ENCODE peak calls at places on chromosomes 2 and 18, in four cellular contexts. C, B, E and U are unnamed samples.

GRCh38 chr2:48347712-48348111 is 182.2 kb upstream of the STON1 start:
- DNase-seq in C (peak), B (no peak), E (no peak), U (no peak)

GRCh38 chr2:46749042-46749461 is 166.6 kb downstream of the MCFD2 start:
- DNase-seq in C (peak), B (no peak), E (no peak), U (peak)

GRCh38 chr2:120934221-120934639 is 198.6 kb downstream of the GLI2 start:
- DNase-seq in C (peak), B (no peak), E (no peak), U (peak)

GRCh38 chr2:181474227-181474626 is 17.0 kb downstream of the ITGA4 start:
- DNase-seq in C (no peak), B (no peak), E (no peak), U (no peak)

GRCh38 chr2:217787160-217787877 is 215.5 kb downstream of the TNS1 start:
- DNase-seq in C (no peak), B (no peak), E (no peak), U (no peak)

GRCh38 chr18:75240433-75240832 is 29.8 kb downstream of the TSHZ1 start:
- DNase-seq in C (no peak), B (no peak), E (no peak), U (no peak)

GRCh38 chr2:96940026-96940601 is 46.3 kb downstream of the FAM178B start:
- DNase-seq in C (no peak), B (no peak), E (no peak), U (no peak)

GRCh38 chr18:79366177-79367094 is 29.3 kb upstream of the NFATC1 start:
- DNase-seq in C (no peak), B (no peak), E (no peak), U (no peak)

GRCh38 chr2:82275599-82275998 is 1971.0 kb upstream of the LRRTM1 start:
- DNase-seq in C (no peak), B (no peak), E (no peak), U (no peak)

GRCh38 chr2:30549096-30549495 is 102.0 kb downstream of the LCLAT1 start:
- DNase-seq in C (no peak), B (no peak), E (no peak), U (no peak)

GRCh38 chr2:201118121-201118956 is 2.4 kb downstream of the CFLAR start:
- DNase-seq in C (peak), B (peak), E (peak), U (peak)

GRCh38 chr18:27862056-27862682 is 314.8 kb downstream of the CDH2 start:
- DNase-seq in C (no peak), B (no peak), E (no peak), U (no peak)

GRCh38 chr2:220892018-220892634 is 680.0 kb downstream of the EPHA4 start:
- DNase-seq in C (no peak), B (no peak), E (no peak), U (no peak)

GRCh38 chr2:224922142-224922727 is 120.0 kb downstream of the DOCK10 start:
- DNase-seq in C (no peak), B (no peak), E (no peak), U (no peak)

GRCh38 chr2:230713331-230714121 is 884 bp downstream of the CAB39 start:
- DNase-seq in C (peak), B (peak), E (peak), U (peak)

GRCh38 chr2:241636182-241636982 is 576 bp downstream of the THAP4 start:
- DNase-seq in C (peak), B (peak), E (peak), U (peak)

GRCh38 chr2:47555368-47555767 is 152.4 kb downstream of the MSH2 start:
- DNase-seq in C (no peak), B (no peak), E (no peak), U (no peak)

GRCh38 chr2:233414273-233414654 is 60.0 kb downstream of the DGKD start:
- DNase-seq in C (no peak), B (no peak), E (no peak), U (no peak)

GRCh38 chr2:188600536-188601210 is 309.0 kb downstream of the GULP1 start:
- DNase-seq in C (no peak), B (no peak), E (no peak), U (peak)

GRCh38 chr2:10355471-10356458 is 53.1 kb downstream of the HPCAL1 start:
- DNase-seq in C (no peak), B (no peak), E (no peak), U (peak)

GRCh38 chr2:188114014-188114413 is 177.7 kb upstream of the GULP1 start:
- DNase-seq in C (no peak), B (no peak), E (no peak), U (no peak)

GRCh38 chr2:53600835-53601234 is 166.8 kb upstream of the CHAC2 start:
- DNase-seq in C (no peak), B (no peak), E (no peak), U (no peak)

GRCh38 chr2:134772493-134773169 is 53.8 kb upstream of the TMEM163 start:
- DNase-seq in C (no peak), B (peak), E (peak), U (no peak)

GRCh38 chr2:203341741-203342310 is 13.6 kb downstream of the ABI2 start:
- DNase-seq in C (no peak), B (no peak), E (no peak), U (no peak)

GRCh38 chr2:127721311-127721977 is 20.1 kb downstream of the SFT2D3 start:
- DNase-seq in C (no peak), B (no peak), E (no peak), U (no peak)

GRCh38 chr2:149733936-149734685 is 146.5 kb upstream of the MMADHC start:
- DNase-seq in C (no peak), B (no peak), E (peak), U (no peak)
- H3K27ac ChIP-seq in C (no peak), B (no peak), E (no peak), U (peak)

GRCh38 chr2:171600126-171600525 is 77.9 kb downstream of the CYBRD1 start:
- DNase-seq in C (no peak), B (no peak), E (no peak), U (no peak)

GRCh38 chr2:171602352-171602751 is 80.1 kb downstream of the CYBRD1 start:
- DNase-seq in C (no peak), B (peak), E (no peak), U (no peak)

GRCh38 chr2:171595896-171596295 is 73.6 kb downstream of the CYBRD1 start:
- DNase-seq in C (no peak), B (no peak), E (no peak), U (peak)

GRCh38 chr2:171595456-171595855 is 73.2 kb downstream of the CYBRD1 start:
- DNase-seq in C (no peak), B (no peak), E (no peak), U (peak)

DNA sequence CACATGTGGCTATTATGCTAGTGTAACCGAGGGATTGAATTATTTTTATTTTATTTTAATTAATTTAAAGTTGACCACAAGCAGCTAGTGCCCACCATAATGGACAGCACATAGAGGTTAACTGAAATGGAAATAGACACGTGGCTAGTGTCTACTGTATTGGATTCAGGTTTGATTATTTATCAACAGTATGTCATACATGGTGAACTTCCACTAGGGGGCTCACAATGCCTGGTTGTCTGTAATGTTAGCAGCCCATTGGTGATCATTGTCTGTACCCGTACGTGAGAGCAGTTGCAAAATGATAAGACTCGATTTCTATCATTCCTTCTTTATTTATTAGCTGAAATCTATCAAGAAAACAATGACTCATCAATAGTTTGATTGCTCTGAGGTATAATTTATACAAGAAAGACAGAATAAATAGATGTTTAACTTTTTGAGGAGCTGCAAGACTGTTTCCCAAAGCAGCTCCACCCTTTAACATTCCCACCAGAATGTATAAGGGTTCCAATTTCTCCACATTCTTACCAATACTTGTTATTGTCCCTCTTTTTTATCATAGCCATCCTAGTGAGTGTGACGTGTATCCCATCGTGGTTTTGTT is 76.5 kb downstream of the CYBRD1 start:
- DNase-seq in C (peak), B (peak), E (peak), U (peak)
- H2AFZ ChIP-seq in C (no peak), B (peak), E (no peak), U (peak)

DNA sequence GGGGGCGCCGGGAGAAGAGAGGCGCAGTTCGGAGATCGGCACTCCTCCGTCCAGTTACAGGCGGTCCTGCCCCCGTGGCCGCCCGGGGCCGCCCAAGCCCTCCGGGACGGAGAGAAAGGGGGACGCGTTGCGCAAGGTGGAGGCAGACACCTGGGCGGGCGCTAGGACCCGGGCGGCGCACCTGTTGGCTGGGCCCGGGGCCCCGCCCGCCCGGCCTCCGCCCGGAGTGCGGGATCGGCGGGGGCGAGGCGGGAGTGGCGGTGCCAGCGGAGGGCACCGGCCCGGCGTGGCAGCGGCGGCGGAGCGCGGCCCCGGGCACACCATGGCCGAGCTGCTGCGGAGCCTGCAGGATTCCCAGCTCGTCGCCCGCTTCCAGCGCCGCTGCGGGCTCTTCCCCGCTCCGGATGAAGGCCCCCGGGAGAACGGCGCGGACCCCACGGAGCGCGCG is at the start of gene SGPP2:
- DNase-seq in C (no peak), B (peak), E (peak), U (peak)
- H3K27ac ChIP-seq in C (no peak), B (no peak), E (no peak), U (no peak)

GRCh38 chr18:72849671-72850070 is 18.1 kb downstream of the NETO1 start:
- DNase-seq in C (no peak), B (no peak), E (no peak), U (no peak)

GRCh38 chr18:72843743-72844142 is 24.0 kb downstream of the NETO1 start:
- DNase-seq in C (no peak), B (no peak), E (no peak), U (no peak)

GRCh38 chr18:72848534-72849237 is 19.1 kb downstream of the NETO1 start:
- DNase-seq in C (no peak), B (no peak), E (peak), U (no peak)

GRCh38 chr18:72847771-72848170 is 20.0 kb downstream of the NETO1 start:
- DNase-seq in C (no peak), B (no peak), E (peak), U (no peak)

DNA sequence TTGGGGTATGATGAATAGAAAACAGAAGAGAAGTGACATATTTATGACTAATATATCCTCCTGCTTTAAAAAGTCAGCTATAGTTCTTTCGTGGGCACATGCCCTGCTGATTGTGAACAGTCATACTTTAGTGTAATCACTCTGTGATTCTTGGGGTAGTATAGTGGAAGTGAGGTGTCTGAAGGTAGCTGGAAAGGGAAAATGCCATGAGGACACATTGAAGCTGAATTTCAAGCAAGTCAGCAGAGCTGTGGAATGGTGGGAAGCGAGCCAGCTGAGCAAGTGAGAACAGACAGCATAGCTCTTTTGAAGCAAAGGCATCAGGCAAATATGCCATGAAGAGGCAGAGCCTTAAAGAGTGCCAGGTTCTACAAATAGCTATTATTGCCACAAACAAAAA is 20.7 kb downstream of the NETO1 start:
- DNase-seq in C (no peak), B (no peak), E (peak), U (no peak)
- H2AFZ ChIP-seq in C (no peak), B (no peak), E (no peak), U (no peak)

GRCh38 chr2:240560480-240561324 is 545 bp downstream of the DUSP28 start:
- DNase-seq in C (peak), B (peak), E (peak), U (peak)

GRCh38 chr2:240560084-240560479 is at the start of gene DUSP28:
- DNase-seq in C (peak), B (peak), E (peak), U (peak)

GRCh38 chr2:240557808-240558207 is at the start of gene ANKMY1:
- DNase-seq in C (no peak), B (peak), E (peak), U (peak)

GRCh38 chr2:240558229-240558885 is 569 bp upstream of the ANKMY1 start:
- DNase-seq in C (no peak), B (peak), E (peak), U (no peak)

GRCh38 chr2:240559271-240559670 is 886 bp upstream of the DUSP28 start:
- DNase-seq in C (no peak), B (no peak), E (no peak), U (no peak)
- H3K27ac ChIP-seq in C (peak), B (no peak), E (no peak), U (no peak)

GRCh38 chr18:23661735-23662308 is 889 bp downstream of the ANKRD29 start:
- DNase-seq in C (no peak), B (no peak), E (peak), U (no peak)
- H2AFZ ChIP-seq in C (no peak), B (peak), E (peak), U (peak)

GRCh38 chr2:104415284-104415683 is 438.6 kb upstream of the POU3F3 start:
- DNase-seq in C (no peak), B (no peak), E (peak), U (no peak)

GRCh38 chr2:104412384-104412783 is 441.5 kb upstream of the POU3F3 start:
- DNase-seq in C (peak), B (peak), E (peak), U (no peak)

GRCh38 chr2:104408266-104408665 is 445.6 kb upstream of the POU3F3 start:
- DNase-seq in C (no peak), B (peak), E (peak), U (no peak)

GRCh38 chr2:104413890-104414289 is 440.0 kb upstream of the POU3F3 start:
- DNase-seq in C (peak), B (no peak), E (no peak), U (no peak)
- H3K27ac ChIP-seq in C (no peak), B (no peak), E (no peak), U (no peak)

DNA sequence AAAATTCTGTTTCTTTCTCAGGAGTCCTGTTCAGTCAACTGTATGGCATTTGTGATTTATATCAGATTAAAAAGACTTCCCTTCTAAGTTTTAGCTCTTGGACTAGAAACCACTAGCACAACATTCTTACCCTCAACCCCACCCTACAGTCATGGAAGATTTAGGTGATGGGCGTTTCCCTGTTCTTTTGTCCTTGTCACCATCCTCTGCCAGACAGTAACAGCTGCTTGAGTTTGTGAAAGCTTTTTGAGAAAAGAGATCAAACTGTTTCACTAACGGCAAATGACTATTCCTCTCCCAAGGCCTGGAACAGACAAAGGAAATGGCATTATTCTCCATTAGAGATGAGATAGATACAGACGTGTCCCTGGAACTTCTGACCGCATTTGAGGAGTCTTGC is 31.9 kb downstream of the SERPINB5 start:
- DNase-seq in C (no peak), B (no peak), E (no peak), U (no peak)
- H2AFZ ChIP-seq in C (no peak), B (peak), E (peak), U (no peak)

DNA sequence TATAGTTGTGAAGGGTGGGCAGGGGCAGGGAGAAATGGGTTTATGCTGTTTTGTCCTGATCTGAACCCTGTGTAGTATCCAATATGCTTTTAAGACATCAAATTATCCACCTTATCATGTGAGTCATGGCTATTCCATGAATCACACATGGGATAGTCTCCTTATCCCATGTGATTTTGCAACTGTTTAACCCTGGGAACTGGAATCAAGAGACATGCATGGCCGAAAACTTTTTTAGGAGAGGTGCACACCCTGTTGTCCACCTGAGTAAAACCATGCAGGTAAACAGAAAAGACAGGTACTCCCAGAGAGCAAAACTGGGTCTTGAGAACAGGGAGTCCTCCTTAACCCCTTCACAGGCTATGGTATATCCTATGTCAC is 490.6 kb upstream of the HS6ST1 start:
- DNase-seq in C (no peak), B (no peak), E (no peak), U (no peak)
- H3K27ac ChIP-seq in C (no peak), B (no peak), E (no peak), U (no peak)

DNA sequence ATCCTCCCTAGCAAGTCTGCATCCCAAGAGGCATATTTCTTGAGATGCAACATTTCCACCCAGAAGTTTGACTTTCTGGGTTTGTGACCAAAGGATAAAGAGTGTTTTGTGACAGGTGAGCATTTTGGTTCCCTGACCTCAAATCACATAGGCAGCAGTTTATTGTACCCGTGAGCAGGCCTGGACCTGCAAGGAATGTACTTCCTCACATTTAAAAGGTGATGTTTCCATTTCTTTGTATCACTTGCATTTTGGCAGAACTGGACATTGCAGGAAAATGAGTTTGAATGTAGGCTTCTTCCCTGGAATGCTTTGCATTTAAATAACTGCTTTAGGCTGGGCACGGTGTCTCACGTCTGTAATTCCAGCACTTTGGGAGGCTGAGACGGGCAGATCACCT is 160.7 kb downstream of the ALPK2 start:
- DNase-seq in C (no peak), B (no peak), E (no peak), U (no peak)
- H2AFZ ChIP-seq in C (no peak), B (no peak), E (no peak), U (no peak)